ENCODE peak calls at places on chromosome 10, in six cellular contexts. One of them, this sample, is unnamed.

GRCh38 chr10:46229144-46229563 is 57.6 kb upstream of the ANTXRL start:
- DNase-seq in NCI-H2107: no peak
- DNase-seq in H54: no peak
- DNase-seq in NCI-H774: no peak
- DNase-seq in Ammon's horn: no peak
- DNase-seq in thyroid gland: no peak
- DNase-seq in this sample: peak; percentile 18

GRCh38 chr10:119643306-119644214 is 7.6 kb upstream of the BAG3 start:
- DNase-seq in Ammon's horn: no peak
- DNase-seq in thyroid gland: no peak
- DNase-seq in H54: no peak
- DNase-seq in NCI-H2107: no peak
- DNase-seq in NCI-H774: no peak
- DNase-seq in this sample: peak; percentile 59

GRCh38 chr10:102616071-102616770 is 28.1 kb upstream of the TRIM8 start:
- DNase-seq in NCI-H774: no peak
- DNase-seq in thyroid gland: peak; percentile 62
- DNase-seq in Ammon's horn: no peak
- DNase-seq in H54: no peak
- DNase-seq in NCI-H2107: no peak
- DNase-seq in this sample: no peak

GRCh38 chr10:47184273-47184672 is 115.7 kb upstream of the GDF10 start:
- DNase-seq in NCI-H2107: no peak
- DNase-seq in Ammon's horn: no peak
- DNase-seq in H54: no peak
- DNase-seq in NCI-H774: no peak
- DNase-seq in thyroid gland: no peak
- DNase-seq in this sample: no peak

GRCh38 chr10:86632009-86632800 is 22.1 kb upstream of the OPN4 start:
- DNase-seq in NCI-H2107: peak; percentile 1
- DNase-seq in Ammon's horn: peak; percentile 9
- DNase-seq in NCI-H774: no peak
- DNase-seq in H54: no peak
- DNase-seq in thyroid gland: peak; percentile 32
- DNase-seq in this sample: peak; percentile 36

GRCh38 chr10:7133270-7133669 is 277.6 kb downstream of the SFMBT2 start:
- DNase-seq in Ammon's horn: no peak
- DNase-seq in NCI-H774: no peak
- DNase-seq in thyroid gland: no peak
- DNase-seq in NCI-H2107: no peak
- DNase-seq in H54: no peak
- DNase-seq in this sample: no peak

GRCh38 chr10:80382989-80383388 is 25.4 kb upstream of the PRXL2A start:
- DNase-seq in Ammon's horn: peak; percentile 59
- DNase-seq in NCI-H2107: no peak
- DNase-seq in NCI-H774: peak; percentile 17
- DNase-seq in H54: peak; percentile 26
- DNase-seq in thyroid gland: peak; percentile 49
- DNase-seq in this sample: peak; percentile 29

GRCh38 chr10:29202541-29202940 is 86.3 kb upstream of the LYZL1 start:
- DNase-seq in thyroid gland: no peak
- DNase-seq in NCI-H2107: no peak
- DNase-seq in Ammon's horn: no peak
- DNase-seq in H54: no peak
- DNase-seq in NCI-H774: no peak
- DNase-seq in this sample: no peak

GRCh38 chr10:110305767-110306451 is 1.2 kb upstream of the SMNDC1 start:
- DNase-seq in thyroid gland: peak; percentile 30
- DNase-seq in Ammon's horn: peak; percentile 78
- DNase-seq in NCI-H2107: no peak
- DNase-seq in H54: peak; percentile 50
- DNase-seq in NCI-H774: peak; percentile 2
- DNase-seq in this sample: peak; percentile 85

GRCh38 chr10:13880760-13881159 is 294.0 kb downstream of the PRPF18 start:
- DNase-seq in NCI-H774: no peak
- DNase-seq in thyroid gland: no peak
- DNase-seq in H54: no peak
- DNase-seq in Ammon's horn: no peak
- DNase-seq in NCI-H2107: no peak
- DNase-seq in this sample: no peak

GRCh38 chr10:132793871-132794849 is 8.2 kb upstream of the NKX6-2 start:
- DNase-seq in NCI-H774: no peak
- DNase-seq in H54: no peak
- DNase-seq in Ammon's horn: no peak
- DNase-seq in thyroid gland: no peak
- DNase-seq in NCI-H2107: peak; percentile 34
- DNase-seq in this sample: no peak

GRCh38 chr10:100138921-100139496 is 46.8 kb downstream of the ERLIN1 start:
- DNase-seq in NCI-H774: no peak
- DNase-seq in thyroid gland: no peak
- DNase-seq in Ammon's horn: no peak
- DNase-seq in NCI-H2107: no peak
- DNase-seq in H54: no peak
- DNase-seq in this sample: no peak

GRCh38 chr10:93993782-93994668 is at the start of gene PLCE1:
- DNase-seq in thyroid gland: peak; percentile 82
- DNase-seq in NCI-H2107: no peak
- DNase-seq in Ammon's horn: peak; percentile 45
- DNase-seq in H54: peak; percentile 65
- DNase-seq in NCI-H774: peak; percentile 62
- DNase-seq in this sample: peak; percentile 62

GRCh38 chr10:119701861-119702260 is 24.0 kb upstream of the INPP5F start:
- DNase-seq in thyroid gland: no peak
- DNase-seq in NCI-H2107: no peak
- DNase-seq in Ammon's horn: no peak
- DNase-seq in H54: no peak
- DNase-seq in NCI-H774: no peak
- DNase-seq in this sample: peak; percentile 56

GRCh38 chr10:42367532-42368230 is 270.7 kb downstream of the ZNF33B start:
- DNase-seq in NCI-H2107: no peak
- DNase-seq in H54: peak; percentile 5
- DNase-seq in NCI-H774: peak; percentile 88
- DNase-seq in thyroid gland: peak; percentile 91
- DNase-seq in Ammon's horn: peak; percentile 97
- DNase-seq in this sample: peak; percentile 91

GRCh38 chr10:98267069-98267893 is 713 bp downstream of the LOXL4 start:
- DNase-seq in NCI-H2107: no peak
- DNase-seq in NCI-H774: no peak
- DNase-seq in Ammon's horn: no peak
- DNase-seq in thyroid gland: no peak
- DNase-seq in H54: peak; percentile 37
- DNase-seq in this sample: no peak

GRCh38 chr10:13074562-13075451 is 25.2 kb upstream of the OPTN start:
- DNase-seq in Ammon's horn: peak; percentile 84
- DNase-seq in NCI-H2107: peak; percentile 23
- DNase-seq in thyroid gland: peak; percentile 77
- DNase-seq in H54: peak; percentile 65
- DNase-seq in NCI-H774: no peak
- DNase-seq in this sample: peak; percentile 61

GRCh38 chr10:60270426-60270825 is 119.2 kb downstream of the ANK3 start:
- DNase-seq in NCI-H2107: no peak
- DNase-seq in thyroid gland: no peak
- DNase-seq in Ammon's horn: no peak
- DNase-seq in NCI-H774: no peak
- DNase-seq in H54: no peak
- DNase-seq in this sample: peak; percentile 15